ENCODE peak calls at places on chromosomes 16 and 17, in five cellular contexts. X, M, S, R and Z are unnamed samples.

GRCh38 chr16:82070656-82071369 is 35.8 kb downstream of the HSD17B2 start:
- DNase-seq in X (no peak), M (no peak), S (peak), R (peak), Z (no peak)

GRCh38 chr16:69123894-69124293 is 8.5 kb downstream of the CHTF8 start:
- DNase-seq in X (peak), S (peak), R (peak), M (no peak), Z (no peak)

GRCh38 chr16:81641403-81642106 is 137.5 kb upstream of the PLCG2 start:
- DNase-seq in S (no peak), X (no peak), R (no peak), M (no peak), Z (no peak)

GRCh38 chr17:19327039-19327776 is 35.3 kb downstream of the B9D1 start:
- DNase-seq in M (no peak), S (no peak), X (no peak), R (peak), Z (no peak)

GRCh38 chr17:46876353-46876887 is 25.0 kb downstream of the WNT9B start:
- DNase-seq in X (no peak), M (no peak), S (no peak), R (no peak), Z (no peak)

GRCh38 chr17:45676695-45677094 is 107.4 kb upstream of the CRHR1 start:
- DNase-seq in S (no peak), R (no peak), X (no peak), M (no peak), Z (no peak)

GRCh38 chr16:84754353-84754856 is 54.6 kb downstream of the USP10 start:
- DNase-seq in M (no peak), R (peak), X (peak), S (peak), Z (peak)

GRCh38 chr17:252456-252855 is 71.0 kb upstream of the DOC2B start:
- DNase-seq in X (no peak), R (no peak), M (no peak), S (no peak), Z (no peak)

GRCh38 chr16:72875291-72876036 is 172.5 kb downstream of the ZFHX3 start:
- DNase-seq in R (no peak), X (no peak), M (no peak), S (no peak), Z (no peak)

GRCh38 chr17:50047488-50048126 is 8.3 kb upstream of the ITGA3 start:
- DNase-seq in M (no peak), X (no peak), S (no peak), R (peak), Z (no peak)

GRCh38 chr16:1825864-1826690 is 548 bp downstream of the HAGH start:
- DNase-seq in M (no peak), X (peak), S (peak), R (no peak), Z (no peak)

GRCh38 chr16:19805459-19806160 is 79.0 kb downstream of the GPRC5B start:
- DNase-seq in X (no peak), R (no peak), S (no peak), M (no peak), Z (no peak)

GRCh38 chr17:21772321-21772720 is 80.0 kb downstream of the KCNJ18 start:
- DNase-seq in M (no peak), X (no peak), R (no peak), S (no peak), Z (no peak)

GRCh38 chr16:85393674-85394510 is 219.2 kb upstream of the GSE1 start:
- DNase-seq in S (no peak), X (peak), R (peak), M (peak), Z (no peak)

GRCh38 chr16:88415381-88416323 is 32.9 kb downstream of the ZNF469 start:
- DNase-seq in S (no peak), M (no peak), X (no peak), R (no peak), Z (no peak)

GRCh38 chr16:51637744-51638100 is 486.7 kb upstream of the SALL1 start:
- DNase-seq in X (peak), R (no peak), M (no peak), S (no peak), Z (no peak)

GRCh38 chr16:88116121-88116900 is 165.1 kb downstream of the BANP start:
- DNase-seq in M (no peak), X (no peak), R (peak), S (no peak), Z (no peak)

GRCh38 chr17:50447870-50448573 is 20.7 kb downstream of the CHAD start:
- DNase-seq in M (no peak), R (no peak), X (no peak), S (no peak), Z (no peak)

GRCh38 chr17:27577124-27577761 is 53.7 kb upstream of the LGALS9 start:
- DNase-seq in M (peak), R (peak), X (no peak), S (peak), Z (no peak)

GRCh38 chr16:2855536-2855935 is 2.4 kb downstream of the PRSS22 start:
- DNase-seq in X (no peak), M (no peak), S (no peak), R (no peak), Z (no peak)

GRCh38 chr16:87133966-87134945 is 182.9 kb downstream of the C16orf95 start:
- DNase-seq in R (no peak), M (no peak), S (no peak), X (no peak), Z (no peak)